ENCODE peak calls at places on chromosomes 16 and 17, in five cellular contexts. D, W, U, N and H are unnamed samples.

GRCh38 chr17:46847204-46848191 is 3.9 kb upstream of the WNT9B start:
- DNase-seq in W (no peak), D (no peak), N (no peak), U (no peak), H (no peak)

GRCh38 chr17:38604479-38605229 is 1.1 kb downstream of the SRCIN1 start:
- DNase-seq in D (no peak), U (no peak), N (no peak), W (no peak), H (no peak)

GRCh38 chr16:49822649-49823370 is 33.1 kb downstream of the ZNF423 start:
- DNase-seq in W (no peak), N (no peak), U (no peak), D (no peak), H (no peak)

GRCh38 chr16:11224894-11225676 is 30.9 kb downstream of the SOCS1 start:
- DNase-seq in U (peak; percentile 28), D (no peak), N (no peak), W (no peak), H (no peak)

GRCh38 chr16:82088483-82088882 is 53.4 kb downstream of the HSD17B2 start:
- DNase-seq in N (no peak), U (no peak), W (no peak), D (no peak), H (no peak)

GRCh38 chr16:86576591-86577313 is 1.6 kb upstream of the FOXL1 start:
- DNase-seq in U (no peak), D (no peak), N (peak; percentile 80), W (peak; percentile 80), H (no peak)

GRCh38 chr17:1447061-1447460 is 9.0 kb downstream of the CRK start:
- DNase-seq in U (no peak), N (no peak), D (peak; percentile 82), W (no peak), H (no peak)

GRCh38 chr17:83078378-83079339 is 750 bp upstream of the METRNL start:
- DNase-seq in U (no peak), N (no peak), W (no peak), D (no peak), H (no peak)

GRCh38 chr17:49549691-49550678 is 25.7 kb upstream of the NXPH3 start:
- DNase-seq in N (no peak), D (no peak), U (no peak), W (no peak), H (no peak)

GRCh38 chr17:33028778-33029177 is 37.1 kb downstream of the SPACA3 start:
- DNase-seq in U (no peak), W (no peak), N (no peak), D (no peak), H (no peak)

DNA sequence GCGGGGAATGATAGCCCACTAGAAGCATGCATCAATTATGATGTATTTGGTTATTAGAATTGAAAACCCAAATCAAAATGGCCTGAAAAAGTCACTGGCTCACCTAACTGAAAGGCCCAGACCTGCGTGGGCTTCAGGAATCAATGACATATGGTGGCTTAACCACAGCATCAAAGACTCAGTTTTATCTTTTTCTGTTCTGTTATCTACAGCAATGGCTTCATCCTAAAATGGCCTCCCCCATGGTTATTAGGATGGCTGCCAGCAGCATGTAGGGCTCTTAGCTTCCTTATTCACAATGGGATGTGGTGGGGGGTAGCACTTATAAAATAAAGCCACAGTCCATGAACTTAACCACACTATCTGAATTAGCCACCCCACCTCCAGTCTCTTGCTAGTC is 43.8 kb downstream of the MMD start:
- DNase-seq in D (no peak), W (no peak), N (no peak), U (no peak), H (no peak)
- H2AFZ ChIP-seq in D (no peak overlapping the region), W (no peak overlapping the region), N (no peak overlapping the region), U (no peak overlapping the region), H (no peak overlapping the region)

DNA sequence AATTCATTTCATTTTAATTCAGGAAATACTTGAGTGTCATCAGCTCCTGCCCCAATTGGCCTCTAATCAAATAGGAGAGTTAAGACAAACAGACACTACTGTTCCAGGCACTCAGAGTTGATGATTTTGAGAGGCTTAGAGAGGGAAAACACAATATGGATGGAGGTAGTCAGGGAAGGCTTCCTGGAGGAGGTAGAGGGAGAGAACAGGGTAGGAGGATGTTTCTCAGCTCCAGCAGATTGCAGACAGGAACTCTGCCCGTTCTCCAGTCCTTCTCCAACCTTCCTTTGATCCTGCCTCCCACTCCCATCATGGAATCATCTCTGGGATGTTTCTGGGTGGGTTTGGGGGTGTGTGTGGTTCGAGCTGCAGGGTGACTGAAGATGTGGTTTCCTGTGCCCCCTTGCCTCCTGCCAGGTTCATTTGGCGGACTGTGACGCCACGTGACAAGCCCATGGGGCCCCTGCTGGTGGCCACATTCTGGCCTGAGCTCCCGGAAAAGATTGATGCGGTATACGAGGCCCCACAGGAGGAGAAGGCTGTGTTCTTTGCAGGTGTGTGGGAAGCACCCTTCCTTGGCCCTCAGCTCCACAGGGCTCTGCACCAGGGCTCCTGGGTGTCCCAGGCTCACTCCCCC is 12.2 kb upstream of the LPCAT2 start:
- DNase-seq in D (no peak), U (no peak), W (no peak), N (no peak), H (no peak)
- H3K4me2 ChIP-seq in D (no peak overlapping the region), U (no peak overlapping the region), W (no peak overlapping the region), N (no peak overlapping the region), H (peak overlapping the region; percentile 36)

GRCh38 chr16:83602797-83603735 is 204.7 kb upstream of the HSBP1 start:
- DNase-seq in W (no peak), D (peak; percentile 23), N (no peak), U (no peak), H (no peak)
- H2AFZ ChIP-seq in W (no peak overlapping the region), D (no peak overlapping the region), N (no peak overlapping the region), U (no peak overlapping the region), H (no peak overlapping the region)

DNA sequence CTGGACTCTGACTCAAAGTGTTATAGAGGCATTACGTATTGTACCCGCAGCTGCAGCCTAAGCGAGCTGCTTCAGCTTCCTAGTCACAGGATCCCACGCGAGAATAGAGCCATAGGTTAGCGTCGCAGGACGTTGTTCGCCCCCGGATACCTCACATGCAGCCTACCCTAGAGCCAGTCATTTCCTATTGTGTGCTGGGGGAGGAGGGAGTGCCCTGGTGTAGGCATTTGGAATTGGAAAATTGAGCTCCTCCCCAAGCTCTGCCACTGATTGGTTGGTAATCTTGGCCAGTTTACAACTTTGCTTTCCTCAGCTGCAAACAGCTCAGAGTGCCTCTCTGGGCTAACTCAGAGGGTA is 530 bp downstream of the NAA60 start:
- DNase-seq in N (peak; percentile 76), D (peak; percentile 87), W (peak; percentile 82), U (peak; percentile 80), H (no peak)
- H3K4me2 ChIP-seq in N (peak overlapping the region; percentile 87), D (peak overlapping the region; percentile 86), W (peak overlapping the region; percentile 82), U (peak overlapping the region; percentile 68), H (peak overlapping the region; percentile 26)

GRCh38 chr17:80539022-80539421 is 5.6 kb upstream of the RPTOR start:
- DNase-seq in D (peak; percentile 11), W (no peak), U (no peak), N (no peak), H (no peak)
- H2AFZ ChIP-seq in D (peak overlapping the region; percentile 20), W (peak overlapping the region; percentile 19), U (peak overlapping the region; percentile 75), N (peak overlapping the region; percentile 59), H (peak overlapping the region; percentile 41)

GRCh38 chr17:42659079-42659931 is at the start of gene TUBG2:
- DNase-seq in W (peak; percentile 88), D (peak; percentile 92), N (peak; percentile 77), U (peak; percentile 87), H (peak; percentile 82)

GRCh38 chr17:42651392-42651791 is 7.7 kb upstream of the TUBG2 start:
- DNase-seq in D (no peak), U (no peak), N (no peak), W (no peak), H (no peak)

GRCh38 chr17:42657824-42658588 is 1.1 kb upstream of the TUBG2 start:
- DNase-seq in W (no peak), D (no peak), U (no peak), N (no peak), H (no peak)

GRCh38 chr17:42653179-42654124 is 5.6 kb upstream of the TUBG2 start:
- DNase-seq in D (peak; percentile 39), W (peak; percentile 73), U (peak; percentile 54), N (peak; percentile 63), H (no peak)

GRCh38 chr17:42655528-42655927 is 3.6 kb upstream of the TUBG2 start:
- DNase-seq in D (no peak), U (peak; percentile 93), N (peak; percentile 86), W (peak; percentile 88), H (no peak)
- H3K4me2 ChIP-seq in D (no peak overlapping the region), U (no peak overlapping the region), N (peak overlapping the region; percentile 21), W (no peak overlapping the region), H (no peak overlapping the region)

DNA sequence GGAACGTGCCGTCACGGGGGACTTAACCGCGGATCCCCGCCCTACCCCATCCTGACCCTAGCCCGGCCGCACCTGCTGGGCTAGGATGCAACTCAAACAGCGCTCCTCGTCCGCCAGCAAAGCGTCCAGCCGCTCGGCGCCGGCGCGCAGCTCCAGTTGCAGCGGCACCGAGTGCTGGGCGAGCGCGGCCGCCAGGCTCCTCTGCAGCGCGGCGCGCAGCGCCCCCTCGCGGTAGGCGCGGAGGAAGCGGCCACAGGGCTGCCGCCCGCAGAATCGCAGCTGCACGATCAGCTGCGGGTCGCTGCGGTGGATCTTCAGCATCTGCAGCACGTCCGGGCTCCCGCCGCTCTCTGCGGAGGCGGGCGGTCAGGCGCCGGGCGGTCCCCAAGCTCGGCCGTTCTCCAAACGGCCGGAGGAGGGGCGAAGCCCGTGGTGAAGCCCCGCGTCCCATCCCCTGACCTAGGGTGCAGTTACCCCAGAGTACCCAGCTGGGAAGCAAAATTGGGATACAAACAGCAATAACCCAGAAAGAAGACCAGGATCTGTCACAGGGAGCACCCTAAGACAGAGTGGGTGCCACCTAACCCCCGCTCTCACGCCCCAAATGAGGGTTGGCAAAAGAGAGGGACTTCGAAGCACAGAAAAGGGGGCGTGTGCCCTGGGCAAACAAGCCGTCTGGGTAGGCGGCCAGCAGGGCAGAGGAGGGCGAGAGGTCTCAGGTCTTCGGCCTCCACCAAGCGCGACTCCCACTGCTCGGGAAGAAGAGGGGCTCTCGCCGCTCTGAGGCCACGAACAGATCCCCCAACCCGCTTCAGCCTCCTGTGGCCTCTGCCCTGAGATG is 4.2 kb downstream of the TRADD start:
- DNase-seq in W (peak; percentile 61), D (peak; percentile 60), U (peak; percentile 71), N (no peak), H (no peak)
- H2AFZ ChIP-seq in W (no peak overlapping the region), D (no peak overlapping the region), U (peak overlapping the region; percentile 81), N (no peak overlapping the region), H (no peak overlapping the region)